ENCODE peak calls at places on chromosome 16, in four cellular contexts. One of them, this sample, is unnamed.

GRCh38 chr16:20364051-20364450 is 11.5 kb upstream of the UMOD start:
- DNase-seq in GM13976: no peak
- DNase-seq in astrocyte of the spinal cord: no peak
- DNase-seq in natural killer cell: no peak
- DNase-seq in this sample: no peak

GRCh38 chr16:89880477-89881367 is 7.3 kb downstream of the TCF25 start:
- DNase-seq in natural killer cell: no peak
- DNase-seq in astrocyte of the spinal cord: no peak
- DNase-seq in GM13976: no peak
- DNase-seq in this sample: no peak

GRCh38 chr16:87628940-87629339 is 26.6 kb downstream of the JPH3 start:
- DNase-seq in astrocyte of the spinal cord: no peak
- DNase-seq in GM13976: no peak
- DNase-seq in natural killer cell: no peak
- DNase-seq in this sample: no peak

GRCh38 chr16:81266680-81267095 is 28.2 kb downstream of the BCO1 start:
- DNase-seq in astrocyte of the spinal cord: no peak
- DNase-seq in GM13976: no peak
- DNase-seq in natural killer cell: no peak
- DNase-seq in this sample: no peak

GRCh38 chr16:57576429-57576870 is 34.0 kb downstream of the ADGRG5 start:
- DNase-seq in natural killer cell: peak
- DNase-seq in GM13976: peak
- DNase-seq in astrocyte of the spinal cord: peak
- DNase-seq in this sample: peak

GRCh38 chr16:67158637-67159600 is 790 bp downstream of the TRADD start:
- DNase-seq in GM13976: peak
- DNase-seq in astrocyte of the spinal cord: no peak
- DNase-seq in natural killer cell: peak
- DNase-seq in this sample: no peak

GRCh38 chr16:73068546-73069401 is 20.8 kb upstream of the ZFHX3 start:
- DNase-seq in GM13976: no peak
- DNase-seq in astrocyte of the spinal cord: peak
- DNase-seq in natural killer cell: no peak
- DNase-seq in this sample: no peak

GRCh38 chr16:78659668-78660217 is 560.3 kb downstream of the WWOX start:
- DNase-seq in GM13976: no peak
- DNase-seq in natural killer cell: no peak
- DNase-seq in astrocyte of the spinal cord: no peak
- DNase-seq in this sample: no peak

GRCh38 chr16:19138601-19139000 is 24.8 kb downstream of the ITPRIPL2 start:
- DNase-seq in GM13976: no peak
- DNase-seq in astrocyte of the spinal cord: peak
- DNase-seq in natural killer cell: no peak
- DNase-seq in this sample: no peak

GRCh38 chr16:19655242-19655777 is 62.7 kb downstream of the KNOP1 start:
- DNase-seq in natural killer cell: no peak
- DNase-seq in GM13976: no peak
- DNase-seq in astrocyte of the spinal cord: peak
- DNase-seq in this sample: no peak

GRCh38 chr16:11666108-11667055 is 1.9 kb upstream of the SNN start:
- DNase-seq in GM13976: no peak
- DNase-seq in astrocyte of the spinal cord: no peak
- DNase-seq in natural killer cell: no peak
- DNase-seq in this sample: no peak

GRCh38 chr16:20344630-20345029 is 7.9 kb downstream of the UMOD start:
- DNase-seq in GM13976: no peak
- DNase-seq in astrocyte of the spinal cord: no peak
- DNase-seq in natural killer cell: no peak
- DNase-seq in this sample: no peak

GRCh38 chr16:87855852-87856715 is 13.2 kb downstream of the SLC7A5 start:
- DNase-seq in GM13976: no peak
- DNase-seq in astrocyte of the spinal cord: peak
- DNase-seq in natural killer cell: peak
- DNase-seq in this sample: no peak

GRCh38 chr16:10750793-10751192 is 7.2 kb downstream of the NUBP1 start:
- DNase-seq in GM13976: no peak
- DNase-seq in astrocyte of the spinal cord: no peak
- DNase-seq in natural killer cell: no peak
- DNase-seq in this sample: no peak

GRCh38 chr16:87534030-87534653 is 41.3 kb upstream of the ZCCHC14 start:
- DNase-seq in astrocyte of the spinal cord: no peak
- DNase-seq in natural killer cell: no peak
- DNase-seq in GM13976: no peak
- DNase-seq in this sample: no peak

GRCh38 chr16:77745972-77746371 is 23.7 kb downstream of the NUDT7 start:
- DNase-seq in GM13976: no peak
- DNase-seq in natural killer cell: no peak
- DNase-seq in astrocyte of the spinal cord: no peak
- DNase-seq in this sample: no peak

GRCh38 chr16:29894352-29894751 is 5.0 kb downstream of the SEZ6L2 start:
- DNase-seq in GM13976: no peak
- DNase-seq in astrocyte of the spinal cord: no peak
- DNase-seq in natural killer cell: no peak
- DNase-seq in this sample: no peak

GRCh38 chr16:73032548-73033270 is 15.2 kb downstream of the ZFHX3 start:
- DNase-seq in natural killer cell: no peak
- DNase-seq in astrocyte of the spinal cord: no peak
- DNase-seq in GM13976: peak
- DNase-seq in this sample: no peak

GRCh38 chr16:15576960-15577958 is 65.7 kb downstream of the MARF1 start:
- DNase-seq in natural killer cell: no peak
- DNase-seq in GM13976: no peak
- DNase-seq in astrocyte of the spinal cord: no peak
- DNase-seq in this sample: no peak

GRCh38 chr16:14672403-14672971 is 21.6 kb downstream of the PLA2G10 start:
- DNase-seq in GM13976: peak
- DNase-seq in natural killer cell: no peak
- DNase-seq in astrocyte of the spinal cord: no peak
- DNase-seq in this sample: no peak

GRCh38 chr16:3762080-3762750 is 44.9 kb upstream of the TRAP1 start:
- DNase-seq in GM13976: no peak
- DNase-seq in astrocyte of the spinal cord: no peak
- DNase-seq in natural killer cell: no peak
- DNase-seq in this sample: no peak

GRCh38 chr16:86419518-86419917 is 90.8 kb upstream of the FOXF1 start:
- DNase-seq in natural killer cell: no peak
- DNase-seq in GM13976: no peak
- DNase-seq in astrocyte of the spinal cord: no peak
- DNase-seq in this sample: no peak

GRCh38 chr16:67781548-67781921 is 24.8 kb downstream of the RANBP10 start:
- DNase-seq in GM13976: no peak
- DNase-seq in natural killer cell: no peak
- DNase-seq in astrocyte of the spinal cord: no peak
- DNase-seq in this sample: no peak

GRCh38 chr16:85476389-85476788 is 136.7 kb upstream of the GSE1 start:
- DNase-seq in astrocyte of the spinal cord: no peak
- DNase-seq in natural killer cell: no peak
- DNase-seq in GM13976: no peak
- DNase-seq in this sample: no peak

GRCh38 chr16:49552273-49552928 is 178.8 kb downstream of the C16orf78 start:
- DNase-seq in natural killer cell: no peak
- DNase-seq in GM13976: no peak
- DNase-seq in astrocyte of the spinal cord: no peak
- DNase-seq in this sample: no peak

GRCh38 chr16:78669994-78670393 is 570.5 kb downstream of the WWOX start:
- DNase-seq in natural killer cell: no peak
- DNase-seq in astrocyte of the spinal cord: peak
- DNase-seq in GM13976: no peak
- DNase-seq in this sample: no peak

GRCh38 chr16:85204242-85205010 is 92.2 kb upstream of the CIBAR2 start:
- DNase-seq in astrocyte of the spinal cord: peak
- DNase-seq in natural killer cell: no peak
- DNase-seq in GM13976: no peak
- DNase-seq in this sample: no peak

DNA sequence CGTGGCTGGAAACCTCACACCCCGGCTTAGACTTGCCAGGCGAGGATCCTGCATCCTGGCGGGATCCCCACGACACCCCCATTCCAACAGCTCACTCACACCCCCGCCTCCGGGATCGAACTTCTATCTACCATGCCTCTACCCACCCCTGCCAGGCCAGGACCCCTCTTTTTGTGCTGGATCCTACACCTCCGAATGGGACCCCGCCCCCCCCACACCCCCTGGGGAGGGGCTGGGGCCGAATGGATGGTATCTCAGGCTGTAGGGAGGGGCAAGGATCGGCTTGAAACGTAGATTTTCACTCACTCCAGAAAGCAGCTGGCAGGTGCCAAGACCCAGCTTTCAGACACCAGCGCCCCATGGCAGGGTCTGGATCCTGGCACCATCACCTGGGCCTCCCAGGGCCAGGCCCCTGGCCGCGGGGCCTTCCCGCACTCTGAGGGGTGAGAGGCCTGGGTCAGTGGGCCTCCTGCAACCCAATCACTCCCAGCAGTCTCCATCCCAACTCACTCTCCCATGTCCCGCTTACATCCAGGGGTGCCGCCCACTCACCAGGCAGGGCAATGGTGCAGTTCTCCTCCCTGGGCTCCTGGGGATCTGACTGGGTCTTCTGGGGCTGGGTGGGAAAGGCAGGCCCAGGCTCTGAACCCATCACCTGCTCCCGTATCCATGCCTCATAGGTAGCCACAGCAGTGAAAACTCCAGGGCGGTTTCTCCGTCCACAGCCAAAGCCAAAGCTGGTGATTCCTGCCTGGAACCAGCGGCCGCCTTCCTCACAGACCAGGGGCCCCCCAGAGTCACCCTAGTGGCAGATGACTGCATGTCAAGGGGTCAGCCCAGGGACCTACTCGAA is 6.6 kb downstream of the PRSS36 start:
- DNase-seq in natural killer cell: no peak
- DNase-seq in GM13976: no peak
- DNase-seq in astrocyte of the spinal cord: no peak
- DNase-seq in this sample: no peak
- TF ChIP-seq CTCF in natural killer cell: no peak
- TF ChIP-seq CTCF in GM13976: no peak
- TF ChIP-seq CTCF in astrocyte of the spinal cord: no peak
- TF ChIP-seq CTCF in this sample: no peak

DNA sequence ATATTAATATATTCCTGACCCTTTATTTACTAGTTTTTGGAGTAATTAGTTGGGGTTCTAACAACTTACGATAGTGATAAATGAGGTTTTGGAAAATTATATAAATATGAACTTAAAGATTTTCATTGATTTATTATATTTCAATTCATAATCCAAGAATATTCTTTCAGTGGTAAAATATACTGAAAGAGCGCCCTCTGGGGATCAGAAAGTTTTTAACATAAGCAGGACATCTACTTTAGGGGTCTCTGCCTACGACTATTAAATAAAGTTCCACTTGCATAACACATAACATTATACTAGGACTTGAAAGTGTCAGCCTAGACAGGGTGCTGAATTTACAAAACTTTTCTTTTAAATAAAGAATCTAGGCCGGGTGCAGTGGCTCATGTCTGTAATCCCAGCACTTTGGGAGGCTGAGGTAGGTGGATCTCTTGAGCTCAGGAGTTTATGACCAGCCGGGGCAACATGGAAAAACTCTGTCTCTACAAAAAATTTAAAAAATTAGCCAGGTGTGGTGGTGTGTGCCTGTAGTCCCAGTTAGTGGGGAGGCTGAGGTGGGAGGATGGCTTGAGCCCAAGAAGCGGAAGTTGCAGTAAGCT is 15.6 kb downstream of the RFWD3 start:
- DNase-seq in GM13976: no peak
- DNase-seq in astrocyte of the spinal cord: peak
- DNase-seq in natural killer cell: no peak
- DNase-seq in this sample: no peak
- TF ChIP-seq CTCF in GM13976: no peak
- TF ChIP-seq CTCF in astrocyte of the spinal cord: peak
- TF ChIP-seq CTCF in natural killer cell: peak
- TF ChIP-seq CTCF in this sample: peak

GRCh38 chr16:68972720-68973119 is 129.4 kb downstream of the TANGO6 start:
- DNase-seq in GM13976: no peak
- DNase-seq in natural killer cell: no peak
- DNase-seq in astrocyte of the spinal cord: peak
- DNase-seq in this sample: no peak
- TF ChIP-seq CTCF in GM13976: no peak
- TF ChIP-seq CTCF in natural killer cell: no peak
- TF ChIP-seq CTCF in astrocyte of the spinal cord: peak
- TF ChIP-seq CTCF in this sample: no peak

GRCh38 chr16:63530208-63530607 is 1494.0 kb upstream of the CDH8 start:
- DNase-seq in natural killer cell: no peak
- DNase-seq in astrocyte of the spinal cord: no peak
- DNase-seq in GM13976: no peak
- DNase-seq in this sample: no peak
- TF ChIP-seq CTCF in natural killer cell: no peak
- TF ChIP-seq CTCF in astrocyte of the spinal cord: no peak
- TF ChIP-seq CTCF in GM13976: no peak
- TF ChIP-seq CTCF in this sample: no peak

GRCh38 chr16:2428051-2428786 is 1.0 kb upstream of the CCNF start:
- DNase-seq in natural killer cell: no peak
- DNase-seq in GM13976: peak
- DNase-seq in astrocyte of the spinal cord: no peak
- DNase-seq in this sample: no peak
- TF ChIP-seq CTCF in natural killer cell: no peak
- TF ChIP-seq CTCF in GM13976: peak
- TF ChIP-seq CTCF in astrocyte of the spinal cord: peak
- TF ChIP-seq CTCF in this sample: no peak

DNA sequence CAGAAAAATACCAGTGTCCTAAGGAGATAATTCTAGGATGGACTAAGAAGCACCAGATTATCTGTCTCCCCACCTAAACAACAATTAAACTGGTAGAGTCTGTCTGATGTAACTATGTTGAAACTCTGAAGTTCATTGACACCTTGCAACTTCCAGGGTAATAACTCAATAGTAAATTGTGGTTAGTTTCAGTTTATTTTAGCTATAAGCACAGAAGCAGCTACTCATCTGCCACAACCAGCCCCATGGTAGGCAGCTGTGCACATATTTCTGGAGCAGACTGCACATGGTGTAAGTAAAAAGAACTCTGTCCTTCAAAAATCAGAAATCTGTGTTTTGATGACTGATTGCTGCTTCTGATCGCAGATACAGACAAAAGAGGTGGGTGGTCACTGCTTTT is 852.1 kb downstream of the CDH11 start:
- DNase-seq in astrocyte of the spinal cord: no peak
- DNase-seq in GM13976: no peak
- DNase-seq in natural killer cell: no peak
- DNase-seq in this sample: no peak
- TF ChIP-seq CTCF in astrocyte of the spinal cord: no peak
- TF ChIP-seq CTCF in GM13976: no peak
- TF ChIP-seq CTCF in natural killer cell: no peak
- TF ChIP-seq CTCF in this sample: no peak

GRCh38 chr16:71746442-71747046 is 22.0 kb upstream of the PHLPP2 start:
- DNase-seq in astrocyte of the spinal cord: peak
- DNase-seq in natural killer cell: no peak
- DNase-seq in GM13976: peak
- DNase-seq in this sample: no peak
- TF ChIP-seq CTCF in astrocyte of the spinal cord: peak
- TF ChIP-seq CTCF in natural killer cell: peak
- TF ChIP-seq CTCF in GM13976: peak
- TF ChIP-seq CTCF in this sample: peak

This sample was measured in D721Med.